ENCODE peak calls at places on chromosomes 6 and 20, in seven cellular contexts. O is NCI-H1930; F is upper lobe of right lung; H is aorta; U is CD8-positive, alpha-beta memory T cell; R is activated gamma-delta T cell treated with anti-CD3 and anti-CD28 coated beads, Interleukin-2, amount 50 U/mL, for 16 hours; Q is fibroblast of pulmonary artery. Y is an unnamed sample.

GRCh38 chr20:57888591-57888990 is 178.8 kb upstream of the PMEPA1 start:
- DNase-seq in F (no peak), O (no peak), R (no peak), Q (no peak), H (peak), U (no peak), Y (no peak)

GRCh38 chr6:53250137-53250760 is 98.5 kb downstream of the ELOVL5 start:
- DNase-seq in U (no peak), Q (no peak), H (no peak), R (no peak), F (no peak), O (no peak), Y (no peak)

GRCh38 chr6:161407581-161407980 is 133.7 kb upstream of the AGPAT4 start:
- DNase-seq in H (no peak), F (no peak), R (no peak), O (no peak), Q (peak), U (no peak), Y (no peak)

GRCh38 chr6:17780071-17780470 is 73.3 kb upstream of the NUP153 start:
- DNase-seq in Q (no peak), R (no peak), O (no peak), F (no peak), H (no peak), U (no peak), Y (no peak)

GRCh38 chr6:79034865-79035264 is 43.2 kb downstream of the PHIP start:
- DNase-seq in R (no peak), U (no peak), Q (no peak), F (no peak), O (no peak), H (no peak), Y (no peak)

GRCh38 chr6:118746100-118746874 is 94.9 kb upstream of the CEP85L start:
- DNase-seq in H (no peak), R (no peak), Q (no peak), F (no peak), O (no peak), U (no peak), Y (no peak)

GRCh38 chr20:278607-279571 is 11.7 kb downstream of the C20orf96 start:
- DNase-seq in Q (peak), H (peak), F (no peak), R (no peak), O (no peak), U (no peak), Y (no peak)

GRCh38 chr20:51489611-51490010 is 52.9 kb downstream of the NFATC2 start:
- DNase-seq in Q (no peak), H (no peak), F (no peak), U (no peak), R (no peak), O (no peak), Y (no peak)

GRCh38 chr20:50683570-50683969 is 7.8 kb downstream of the RIPOR3 start:
- DNase-seq in Q (no peak), U (no peak), F (no peak), H (no peak), O (no peak), R (no peak), Y (no peak)

GRCh38 chr20:62953167-62953838 is 794 bp downstream of the SLC17A9 start:
- DNase-seq in Q (no peak), F (no peak), O (no peak), U (no peak), H (peak), R (no peak), Y (no peak)

GRCh38 chr6:72175936-72176335 is 289.6 kb downstream of the RIMS1 start:
- DNase-seq in Q (peak), U (no peak), R (no peak), O (no peak), H (no peak), F (no peak), Y (no peak)

GRCh38 chr6:159761135-159761872 is 541 bp upstream of the ACAT2 start:
- DNase-seq in O (no peak), R (no peak), H (peak), Q (peak), U (no peak), F (peak), Y (peak)

GRCh38 chr6:33885121-33886057 is 81.6 kb upstream of the MLN start:
- DNase-seq in H (no peak), F (no peak), Q (peak), U (no peak), O (no peak), R (no peak), Y (no peak)

GRCh38 chr6:34346175-34347119 is 46.0 kb downstream of the NUDT3 start:
- DNase-seq in U (no peak), H (no peak), F (no peak), R (no peak), O (no peak), Q (no peak), Y (no peak)

GRCh38 chr6:90508753-90509152 is 78.1 kb downstream of the MAP3K7 start:
- DNase-seq in R (no peak), U (no peak), O (no peak), Q (no peak), H (no peak), F (no peak), Y (no peak)

GRCh38 chr6:157519255-157520116 is 138.5 kb downstream of the ZDHHC14 start:
- DNase-seq in F (no peak), O (no peak), H (no peak), Q (no peak), R (no peak), U (no peak), Y (no peak)

GRCh38 chr20:33647603-33648395 is 14.3 kb upstream of the C20orf144 start:
- DNase-seq in Q (peak), F (peak), U (no peak), R (no peak), H (no peak), O (no peak), Y (no peak)

GRCh38 chr20:21901470-21902275 is 196.2 kb downstream of the PAX1 start:
- DNase-seq in F (no peak), U (no peak), R (no peak), H (peak), O (no peak), Q (no peak), Y (no peak)

GRCh38 chr6:30684386-30685156 is 1.9 kb downstream of the PPP1R18 start:
- DNase-seq in U (peak), H (peak), Q (peak), R (no peak), F (peak), O (no peak), Y (no peak)

GRCh38 chr20:50820515-50821256 is 25.8 kb downstream of the BCAS4 start:
- DNase-seq in R (no peak), U (no peak), H (no peak), Q (no peak), O (no peak), F (no peak), Y (no peak)

GRCh38 chr20:36153754-36154695 is 515 bp upstream of the EPB41L1 start:
- DNase-seq in H (peak), O (peak), Q (peak), F (peak), U (peak), R (peak), Y (no peak)

GRCh38 chr20:39885975-39886649 is 802.9 kb downstream of the MAFB start:
- DNase-seq in R (no peak), F (peak), O (no peak), U (no peak), H (peak), Q (peak), Y (no peak)

GRCh38 chr20:59403962-59404314 is 103.5 kb downstream of the EDN3 start:
- DNase-seq in U (no peak), Q (no peak), F (no peak), H (no peak), O (peak), R (no peak), Y (no peak)

GRCh38 chr6:125099211-125100017 is 54.2 kb upstream of the TPD52L1 start:
- DNase-seq in R (no peak), U (peak), O (peak), H (peak), F (peak), Q (peak), Y (peak)

GRCh38 chr20:37757550-37757949 is 63.7 kb downstream of the CTNNBL1 start:
- DNase-seq in F (no peak), O (no peak), U (no peak), Q (no peak), H (no peak), R (no peak), Y (no peak)

GRCh38 chr20:4064118-4064962 is 49.0 kb upstream of the RNF24 start:
- DNase-seq in Q (peak), F (peak), H (peak), U (no peak), R (no peak), O (no peak), Y (no peak)

GRCh38 chr6:15553031-15553430 is 109.8 kb downstream of the DTNBP1 start:
- DNase-seq in Q (no peak), O (no peak), H (no peak), U (no peak), F (no peak), R (no peak), Y (no peak)

GRCh38 chr6:17744019-17744756 is 37.5 kb upstream of the NUP153 start:
- DNase-seq in Q (no peak), F (no peak), U (no peak), R (no peak), O (no peak), H (no peak), Y (no peak)

GRCh38 chr6:158040051-158040803 is 58.6 kb downstream of the SYNJ2 start:
- DNase-seq in H (peak), Q (peak), F (peak), O (no peak), R (no peak), U (no peak), Y (no peak)

GRCh38 chr20:23212011-23212410 is 125.9 kb upstream of the CD93 start:
- DNase-seq in R (no peak), Q (no peak), O (no peak), H (no peak), F (no peak), U (no peak), Y (no peak)

GRCh38 chr20:24100370-24101011 is 111.9 kb upstream of the GGTLC1 start:
- DNase-seq in U (peak), R (peak), O (peak), H (no peak), F (no peak), Q (peak), Y (peak)

GRCh38 chr6:97085772-97086171 is 161.2 kb downstream of the KLHL32 start:
- DNase-seq in R (no peak), U (no peak), F (no peak), O (no peak), Q (no peak), H (no peak), Y (no peak)

GRCh38 chr6:45614488-45615285 is 237.0 kb upstream of the SUPT3H start:
- DNase-seq in H (no peak), O (no peak), U (no peak), R (no peak), Q (peak), F (no peak), Y (no peak)

GRCh38 chr6:19024737-19025136 is 637.6 kb downstream of the RNF144B start:
- DNase-seq in H (no peak), O (peak), Q (peak), U (no peak), R (no peak), F (no peak), Y (no peak)

GRCh38 chr6:170224694-170225660 is 65.9 kb downstream of the DLL1 start:
- DNase-seq in U (no peak), R (no peak), H (peak), F (peak), Q (no peak), O (no peak), Y (no peak)

GRCh38 chr20:40963505-40963845 is 65.1 kb upstream of the TOP1 start:
- DNase-seq in H (no peak), U (no peak), F (no peak), R (no peak), Q (no peak), O (no peak), Y (no peak)